ENCODE peak calls at places on chromosome 1, in nine cellular contexts. F is neural crest cell; M is left lung; W is brain microvascular endothelial cell; L is heart right ventricle; R is AG04450; G is CD4-positive, alpha-beta T cell; T is MM.1S; Q is fibroblast of the aortic adventitia. N is an unnamed sample.
A peak's percentile ranks its signal among the peaks of the same experiment; 100 is the strongest.

GRCh38 chr1:19488136-19488535 is 2.8 kb upstream of the CAPZB start:
- DNase-seq in F (no peak), M (no peak), W (no peak), L (no peak), R (no peak), G (peak; percentile 38), T (no peak), Q (no peak), N (no peak)

GRCh38 chr1:10272274-10272673 is 61.9 kb downstream of the KIF1B start:
- DNase-seq in F (no peak), M (no peak), W (no peak), L (no peak), R (no peak), G (no peak), T (no peak), Q (no peak), N (no peak)

GRCh38 chr1:7902478-7903084 is 38.1 kb downstream of the TNFRSF9 start:
- DNase-seq in F (peak; percentile 75), M (peak; percentile 84), W (peak; percentile 49), L (peak; percentile 71), R (peak; percentile 46), G (peak; percentile 29), T (peak; percentile 43), Q (peak; percentile 82), N (peak; percentile 78)

GRCh38 chr1:94316836-94317789 is 79.7 kb upstream of the ARHGAP29 start:
- DNase-seq in F (no peak), M (no peak), W (no peak), L (no peak), R (no peak), G (no peak), T (no peak), Q (peak; percentile 74), N (no peak)

GRCh38 chr1:20574686-20575543 is 14.0 kb upstream of the CDA start:
- DNase-seq in F (peak; percentile 72), M (peak; percentile 96), W (peak; percentile 68), L (peak; percentile 87), R (peak; percentile 44), G (peak; percentile 38), T (peak; percentile 59), Q (peak; percentile 83), N (peak; percentile 83)

GRCh38 chr1:92210701-92211100 is 7.0 kb upstream of the C1orf146 start:
- DNase-seq in F (no peak), M (no peak), W (peak; percentile 42), L (no peak), R (no peak), G (no peak), T (no peak), Q (no peak), N (no peak)

GRCh38 chr1:185193756-185194155 is 36.8 kb downstream of the SWT1 start:
- DNase-seq in F (no peak), M (no peak), W (no peak), L (no peak), R (no peak), G (no peak), T (no peak), Q (no peak), N (no peak)

GRCh38 chr1:212219679-212220463 is 65.3 kb upstream of the PPP2R5A start:
- DNase-seq in F (no peak), M (no peak), W (peak; percentile 12), L (no peak), R (no peak), G (no peak), T (no peak), Q (peak; percentile 34), N (no peak)

GRCh38 chr1:30194741-30195423 is 528.5 kb downstream of the MATN1 start:
- DNase-seq in F (no peak), M (no peak), W (no peak), L (no peak), R (no peak), G (no peak), T (no peak), Q (no peak), N (no peak)

GRCh38 chr1:25642710-25643109 is 26.1 kb downstream of the MAN1C1 start:
- DNase-seq in F (no peak), M (no peak), W (peak; percentile 41), L (no peak), R (peak; percentile 24), G (peak; percentile 73), T (peak; percentile 86), Q (peak; percentile 48), N (peak; percentile 51)

GRCh38 chr1:41539416-41539800 is 54.9 kb upstream of the EDN2 start:
- DNase-seq in F (no peak), M (peak; percentile 20), W (no peak), L (no peak), R (no peak), G (no peak), T (no peak), Q (no peak), N (no peak)

GRCh38 chr1:3064296-3064850 is 4.6 kb upstream of the PRDM16 start:
- DNase-seq in F (no peak), M (no peak), W (no peak), L (no peak), R (no peak), G (no peak), T (no peak), Q (no peak), N (no peak)

GRCh38 chr1:22542886-22543285 is 20.4 kb upstream of the EPHA8 start:
- DNase-seq in F (no peak), M (no peak), W (no peak), L (no peak), R (no peak), G (no peak), T (no peak), Q (no peak), N (no peak)

GRCh38 chr1:206802401-206802800 is 30.1 kb upstream of the IL10 start:
- DNase-seq in F (no peak), M (no peak), W (no peak), L (no peak), R (no peak), G (no peak), T (no peak), Q (no peak), N (no peak)

GRCh38 chr1:206800411-206800810 is 28.1 kb upstream of the IL10 start:
- DNase-seq in F (no peak), M (no peak), W (no peak), L (no peak), R (no peak), G (no peak), T (no peak), Q (peak; percentile 17), N (no peak)

GRCh38 chr1:206803221-206803730 is 31.0 kb upstream of the IL10 start:
- DNase-seq in F (no peak), M (no peak), W (no peak), L (no peak), R (no peak), G (peak; percentile 72), T (peak; percentile 86), Q (no peak), N (peak; percentile 78)

GRCh38 chr1:206799311-206799710 is 27.0 kb upstream of the IL10 start:
- DNase-seq in F (no peak), M (no peak), W (no peak), L (no peak), R (no peak), G (no peak), T (no peak), Q (peak; percentile 17), N (no peak)

DNA sequence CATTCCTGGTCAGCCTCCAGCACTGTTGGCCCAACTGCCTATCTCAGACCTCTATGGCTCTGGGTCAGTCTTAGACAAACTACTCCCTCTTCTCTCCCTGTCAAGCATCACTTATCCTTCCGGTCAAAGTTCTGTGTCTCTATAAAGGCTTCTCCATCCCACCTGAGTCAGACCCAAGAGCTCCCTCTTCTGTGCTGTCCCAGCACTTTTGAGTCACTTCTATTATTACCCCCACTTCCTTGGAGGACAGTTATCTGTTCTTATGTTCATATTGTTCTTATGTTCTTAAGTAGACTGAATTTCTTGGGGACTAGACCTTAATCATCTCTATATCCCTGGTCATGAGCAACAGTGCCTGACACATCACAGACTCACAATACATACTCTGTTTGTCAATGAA is 29.2 kb upstream of the IL10 start:
- DNase-seq in F (no peak), M (no peak), W (no peak), L (no peak), R (no peak), G (no peak), T (no peak), Q (no peak), N (no peak)
- TF ChIP-seq CTCF in F (no peak), M (no peak), W (no peak), L (peak; percentile 17), R (no peak), G (no peak), T (no peak), Q (no peak), N (peak; percentile 1)

DNA sequence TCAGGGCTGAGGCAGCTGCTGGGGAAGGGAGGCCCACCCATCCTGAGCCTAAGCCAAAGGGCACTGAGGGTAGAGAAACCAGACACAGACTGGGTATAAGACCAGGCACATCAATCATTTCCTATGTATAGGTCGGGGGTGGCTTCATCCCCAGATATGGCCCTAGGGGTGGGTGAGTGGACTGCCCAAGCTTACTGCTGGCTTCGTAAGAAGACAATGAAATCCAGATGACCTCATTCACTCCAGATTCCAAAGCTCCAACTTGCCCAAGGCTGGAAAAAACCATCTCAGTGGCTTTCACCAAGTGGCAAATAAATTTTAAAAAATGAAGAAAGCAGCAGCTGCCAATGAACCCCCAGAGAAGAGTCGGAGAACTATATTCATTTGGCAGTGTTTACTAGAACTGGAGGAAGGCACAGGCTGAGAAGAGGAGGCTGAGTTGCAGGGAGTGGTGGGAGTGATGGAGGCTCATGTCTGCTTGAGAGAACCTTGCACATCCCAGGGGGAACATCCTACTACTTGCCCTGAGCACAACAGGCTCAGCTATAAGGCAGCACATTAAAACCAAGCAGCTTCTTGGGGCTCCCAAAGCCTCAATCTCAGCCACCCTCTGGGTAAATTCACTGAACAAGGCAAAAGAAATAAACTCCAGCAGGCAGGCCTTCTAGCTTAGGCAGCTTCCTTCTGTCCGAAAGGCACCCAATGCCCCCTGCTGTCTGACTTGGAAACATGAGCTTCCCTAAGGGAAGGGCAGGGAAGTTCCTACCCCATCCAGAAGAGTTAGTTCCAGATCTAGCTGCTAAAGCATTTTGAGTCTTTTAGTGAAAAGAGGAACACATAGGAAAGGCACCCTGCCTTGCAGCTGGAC is 14.1 kb downstream of the PEA15 start:
- DNase-seq in F (peak; percentile 31), M (no peak), W (peak; percentile 50), L (peak; percentile 69), R (peak; percentile 55), G (no peak), T (no peak), Q (peak; percentile 84), N (no peak)
- TF ChIP-seq CTCF in F (peak; percentile 67), M (peak; percentile 46), W (peak; percentile 80), L (peak; percentile 73), R (peak; percentile 84), G (no peak), T (peak; percentile 29), Q (peak; percentile 81), N (no peak)

DNA sequence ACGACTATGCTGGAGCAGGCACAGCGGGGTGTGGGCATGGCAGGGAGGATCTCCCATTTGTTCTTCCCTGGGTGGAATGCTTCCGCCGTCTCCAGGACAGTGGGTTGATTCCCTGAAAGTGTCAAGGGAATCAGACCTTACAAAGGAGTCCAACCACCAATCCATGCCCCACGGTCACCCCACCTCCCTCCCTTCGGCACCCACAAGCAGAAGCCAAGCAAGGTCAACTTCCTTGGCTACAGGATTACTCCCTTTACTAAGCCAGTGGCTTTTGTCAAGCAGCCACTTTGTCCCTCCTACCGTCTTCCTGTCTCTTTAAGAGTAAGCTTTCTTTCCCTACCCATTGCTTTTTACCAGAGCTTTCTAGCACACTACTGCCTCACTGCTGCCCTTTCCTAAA is 15.9 kb upstream of the NUAK2 start:
- DNase-seq in F (no peak), M (no peak), W (no peak), L (no peak), R (no peak), G (no peak), T (no peak), Q (no peak), N (no peak)
- TF ChIP-seq CTCF in F (no peak), M (no peak), W (no peak), L (no peak), R (no peak), G (no peak), T (no peak), Q (no peak), N (no peak)

GRCh38 chr1:171251741-171252300 is 3.5 kb downstream of the FMO1 start:
- DNase-seq in F (peak; percentile 59), M (no peak), W (peak; percentile 30), L (peak; percentile 16), R (no peak), G (no peak), T (peak; percentile 79), Q (peak; percentile 12), N (peak; percentile 31)
- TF ChIP-seq CTCF in F (peak; percentile 72), M (peak; percentile 26), W (peak; percentile 79), L (peak; percentile 54), R (peak; percentile 77), G (no peak), T (peak; percentile 71), Q (peak; percentile 68), N (peak; percentile 34)